ENCODE peak calls at places on chromosomes 1 and 21, in six cellular contexts. One of them, this sample, is unnamed.

GRCh38 chr1:23732363-23733224 is 10.7 kb upstream of the ELOA start:
- DNase-seq in activated CD4-positive, alpha-beta T cell treated with anti-CD3 and anti-CD28 coated beads for 4 hours: no peak
- DNase-seq in NCI-H1092 treated with DMSO at 0.1 percent for 48 hours: no peak
- DNase-seq in T1000: no peak
- DNase-seq in RPMI7951: peak; percentile 58
- DNase-seq in lower leg skin: no peak
- DNase-seq in this sample: no peak

GRCh38 chr1:8182034-8182761 is 135.7 kb upstream of the SLC45A1 start:
- DNase-seq in activated CD4-positive, alpha-beta T cell treated with anti-CD3 and anti-CD28 coated beads for 4 hours: peak; percentile 9
- DNase-seq in NCI-H1092 treated with DMSO at 0.1 percent for 48 hours: no peak
- DNase-seq in RPMI7951: peak; percentile 81
- DNase-seq in T1000: peak; percentile 67
- DNase-seq in lower leg skin: no peak
- DNase-seq in this sample: peak; percentile 84

GRCh38 chr1:150551784-150552691 is 2.8 kb downstream of the ADAMTSL4 start:
- DNase-seq in lower leg skin: peak; percentile 93
- DNase-seq in NCI-H1092 treated with DMSO at 0.1 percent for 48 hours: no peak
- DNase-seq in activated CD4-positive, alpha-beta T cell treated with anti-CD3 and anti-CD28 coated beads for 4 hours: no peak
- DNase-seq in T1000: peak; percentile 61
- DNase-seq in RPMI7951: peak; percentile 68
- DNase-seq in this sample: peak; percentile 60

GRCh38 chr1:100448371-100448770 is 89.6 kb upstream of the GPR88 start:
- DNase-seq in lower leg skin: no peak
- DNase-seq in RPMI7951: no peak
- DNase-seq in NCI-H1092 treated with DMSO at 0.1 percent for 48 hours: peak; percentile 43
- DNase-seq in activated CD4-positive, alpha-beta T cell treated with anti-CD3 and anti-CD28 coated beads for 4 hours: no peak
- DNase-seq in T1000: no peak
- DNase-seq in this sample: peak; percentile 50

GRCh38 chr1:167373398-167373797 is 144.9 kb downstream of the CD247 start:
- DNase-seq in NCI-H1092 treated with DMSO at 0.1 percent for 48 hours: no peak
- DNase-seq in T1000: no peak
- DNase-seq in RPMI7951: peak; percentile 14
- DNase-seq in activated CD4-positive, alpha-beta T cell treated with anti-CD3 and anti-CD28 coated beads for 4 hours: no peak
- DNase-seq in lower leg skin: no peak
- DNase-seq in this sample: peak; percentile 5

GRCh38 chr1:1206376-1207253 is at the start of gene TNFRSF18:
- DNase-seq in NCI-H1092 treated with DMSO at 0.1 percent for 48 hours: no peak
- DNase-seq in T1000: no peak
- DNase-seq in lower leg skin: no peak
- DNase-seq in activated CD4-positive, alpha-beta T cell treated with anti-CD3 and anti-CD28 coated beads for 4 hours: peak; percentile 70
- DNase-seq in RPMI7951: no peak
- DNase-seq in this sample: peak; percentile 53

GRCh38 chr1:111832521-111833155 is 76.9 kb downstream of the DDX20 start:
- DNase-seq in T1000: no peak
- DNase-seq in lower leg skin: no peak
- DNase-seq in RPMI7951: no peak
- DNase-seq in activated CD4-positive, alpha-beta T cell treated with anti-CD3 and anti-CD28 coated beads for 4 hours: no peak
- DNase-seq in NCI-H1092 treated with DMSO at 0.1 percent for 48 hours: no peak
- DNase-seq in this sample: no peak

GRCh38 chr1:30028283-30028682 is 695.1 kb downstream of the MATN1 start:
- DNase-seq in lower leg skin: no peak
- DNase-seq in RPMI7951: no peak
- DNase-seq in NCI-H1092 treated with DMSO at 0.1 percent for 48 hours: no peak
- DNase-seq in activated CD4-positive, alpha-beta T cell treated with anti-CD3 and anti-CD28 coated beads for 4 hours: no peak
- DNase-seq in T1000: no peak
- DNase-seq in this sample: no peak

GRCh38 chr1:101960164-101960563 is 36.6 kb downstream of the OLFM3 start:
- DNase-seq in RPMI7951: no peak
- DNase-seq in lower leg skin: no peak
- DNase-seq in T1000: no peak
- DNase-seq in activated CD4-positive, alpha-beta T cell treated with anti-CD3 and anti-CD28 coated beads for 4 hours: no peak
- DNase-seq in NCI-H1092 treated with DMSO at 0.1 percent for 48 hours: no peak
- DNase-seq in this sample: no peak

GRCh38 chr21:32538147-32538792 is 47.1 kb downstream of the TCP10L start:
- DNase-seq in lower leg skin: no peak
- DNase-seq in activated CD4-positive, alpha-beta T cell treated with anti-CD3 and anti-CD28 coated beads for 4 hours: no peak
- DNase-seq in NCI-H1092 treated with DMSO at 0.1 percent for 48 hours: no peak
- DNase-seq in RPMI7951: no peak
- DNase-seq in T1000: no peak
- DNase-seq in this sample: no peak